ENCODE peak calls at places on chromosomes 2 and 18, in seven cellular contexts. One of them, this sample, is unnamed. For H3K9me3, the result is how much of the 10 kb centered on the place peaks cover.

GRCh38 chr18:56843241-56843640 is 192.1 kb downstream of the WDR7 start:
- DNase-seq in psoas muscle: no peak
- DNase-seq in Panc1: no peak
- DNase-seq in CD4-positive, alpha-beta memory T cell: no peak
- DNase-seq in GM23248: no peak
- DNase-seq in hepatocyte: no peak
- DNase-seq in naive thymus-derived CD4-positive, alpha-beta T cell: no peak
- DNase-seq in this sample: no peak

GRCh38 chr2:206217162-206217561 is 57.3 kb upstream of the ZDBF2 start:
- DNase-seq in psoas muscle: no peak
- DNase-seq in Panc1: no peak
- DNase-seq in CD4-positive, alpha-beta memory T cell: no peak
- DNase-seq in GM23248: no peak
- DNase-seq in hepatocyte: no peak
- DNase-seq in naive thymus-derived CD4-positive, alpha-beta T cell: no peak
- DNase-seq in this sample: no peak

GRCh38 chr2:238845583-238846480 is 2.1 kb upstream of the TWIST2 start:
- DNase-seq in psoas muscle: no peak
- DNase-seq in Panc1: no peak
- DNase-seq in CD4-positive, alpha-beta memory T cell: no peak
- DNase-seq in GM23248: peak
- DNase-seq in hepatocyte: no peak
- DNase-seq in naive thymus-derived CD4-positive, alpha-beta T cell: no peak
- DNase-seq in this sample: no peak

GRCh38 chr2:76008001-76008702 is 297.4 kb upstream of the GCFC2 start:
- DNase-seq in psoas muscle: no peak
- DNase-seq in Panc1: no peak
- DNase-seq in CD4-positive, alpha-beta memory T cell: no peak
- DNase-seq in GM23248: no peak
- DNase-seq in hepatocyte: no peak
- DNase-seq in naive thymus-derived CD4-positive, alpha-beta T cell: no peak
- DNase-seq in this sample: no peak

GRCh38 chr2:114027437-114027836 is 137.5 kb downstream of the ACTR3 start:
- DNase-seq in psoas muscle: no peak
- DNase-seq in Panc1: no peak
- DNase-seq in CD4-positive, alpha-beta memory T cell: no peak
- DNase-seq in GM23248: no peak
- DNase-seq in hepatocyte: no peak
- DNase-seq in naive thymus-derived CD4-positive, alpha-beta T cell: no peak
- DNase-seq in this sample: no peak

GRCh38 chr2:150610670-150611279 is 123.3 kb upstream of the RND3 start:
- DNase-seq in psoas muscle: no peak
- DNase-seq in Panc1: no peak
- DNase-seq in CD4-positive, alpha-beta memory T cell: no peak
- DNase-seq in GM23248: peak
- DNase-seq in hepatocyte: peak
- DNase-seq in naive thymus-derived CD4-positive, alpha-beta T cell: no peak
- DNase-seq in this sample: no peak

GRCh38 chr18:48743046-48743445 is 204.2 kb downstream of the CTIF start:
- DNase-seq in psoas muscle: peak
- DNase-seq in Panc1: no peak
- DNase-seq in CD4-positive, alpha-beta memory T cell: no peak
- DNase-seq in GM23248: peak
- DNase-seq in hepatocyte: peak
- DNase-seq in naive thymus-derived CD4-positive, alpha-beta T cell: no peak
- DNase-seq in this sample: no peak

GRCh38 chr2:15737314-15738224 is 145.9 kb downstream of the DDX1 start:
- DNase-seq in psoas muscle: no peak
- DNase-seq in Panc1: no peak
- DNase-seq in CD4-positive, alpha-beta memory T cell: no peak
- DNase-seq in GM23248: no peak
- DNase-seq in hepatocyte: no peak
- DNase-seq in naive thymus-derived CD4-positive, alpha-beta T cell: no peak
- DNase-seq in this sample: no peak

GRCh38 chr2:208279236-208279635 is 13.2 kb downstream of the PIKFYVE start:
- DNase-seq in psoas muscle: no peak
- DNase-seq in Panc1: no peak
- DNase-seq in CD4-positive, alpha-beta memory T cell: no peak
- DNase-seq in GM23248: no peak
- DNase-seq in hepatocyte: no peak
- DNase-seq in naive thymus-derived CD4-positive, alpha-beta T cell: no peak
- DNase-seq in this sample: no peak

GRCh38 chr2:59184281-59185020 is 943.3 kb upstream of the FANCL start:
- DNase-seq in psoas muscle: no peak
- DNase-seq in Panc1: no peak
- DNase-seq in CD4-positive, alpha-beta memory T cell: no peak
- DNase-seq in GM23248: peak
- DNase-seq in hepatocyte: peak
- DNase-seq in naive thymus-derived CD4-positive, alpha-beta T cell: no peak
- DNase-seq in this sample: no peak

GRCh38 chr2:101754613-101755012 is 57.1 kb downstream of the MAP4K4 start:
- DNase-seq in psoas muscle: no peak
- DNase-seq in Panc1: no peak
- DNase-seq in CD4-positive, alpha-beta memory T cell: no peak
- DNase-seq in GM23248: peak
- DNase-seq in hepatocyte: no peak
- DNase-seq in naive thymus-derived CD4-positive, alpha-beta T cell: no peak
- DNase-seq in this sample: no peak

GRCh38 chr2:203811491-203812221 is 55.9 kb upstream of the CTLA4 start:
- DNase-seq in psoas muscle: peak
- DNase-seq in Panc1: peak
- DNase-seq in CD4-positive, alpha-beta memory T cell: peak
- DNase-seq in GM23248: peak
- DNase-seq in hepatocyte: peak
- DNase-seq in naive thymus-derived CD4-positive, alpha-beta T cell: no peak
- DNase-seq in this sample: no peak

GRCh38 chr18:23331091-23331920 is 121.8 kb upstream of the RIOK3 start:
- DNase-seq in psoas muscle: no peak
- DNase-seq in Panc1: no peak
- DNase-seq in CD4-positive, alpha-beta memory T cell: no peak
- DNase-seq in GM23248: no peak
- DNase-seq in hepatocyte: peak
- DNase-seq in naive thymus-derived CD4-positive, alpha-beta T cell: no peak
- DNase-seq in this sample: no peak

GRCh38 chr18:67135981-67136380 is 380.5 kb downstream of the DSEL start:
- DNase-seq in psoas muscle: no peak
- DNase-seq in Panc1: no peak
- DNase-seq in CD4-positive, alpha-beta memory T cell: no peak
- DNase-seq in GM23248: no peak
- DNase-seq in hepatocyte: no peak
- DNase-seq in naive thymus-derived CD4-positive, alpha-beta T cell: no peak
- DNase-seq in this sample: no peak

GRCh38 chr2:219285348-219285685 is 6.2 kb downstream of the DNAJB2 start:
- DNase-seq in psoas muscle: no peak
- DNase-seq in Panc1: no peak
- DNase-seq in CD4-positive, alpha-beta memory T cell: no peak
- DNase-seq in GM23248: no peak
- DNase-seq in hepatocyte: no peak
- DNase-seq in naive thymus-derived CD4-positive, alpha-beta T cell: no peak
- DNase-seq in this sample: no peak

GRCh38 chr2:43759195-43759594 is 14.6 kb upstream of the DYNC2LI1 start:
- DNase-seq in psoas muscle: no peak
- DNase-seq in Panc1: peak
- DNase-seq in CD4-positive, alpha-beta memory T cell: no peak
- DNase-seq in GM23248: peak
- DNase-seq in hepatocyte: no peak
- DNase-seq in naive thymus-derived CD4-positive, alpha-beta T cell: no peak
- DNase-seq in this sample: no peak

GRCh38 chr2:67839668-67840067 is 223.1 kb downstream of the C1D start:
- DNase-seq in psoas muscle: no peak
- DNase-seq in Panc1: no peak
- DNase-seq in CD4-positive, alpha-beta memory T cell: no peak
- DNase-seq in GM23248: no peak
- DNase-seq in hepatocyte: no peak
- DNase-seq in naive thymus-derived CD4-positive, alpha-beta T cell: no peak
- DNase-seq in this sample: no peak

GRCh38 chr2:187165936-187166335 is 282.1 kb downstream of the CALCRL start:
- DNase-seq in psoas muscle: no peak
- DNase-seq in Panc1: no peak
- DNase-seq in CD4-positive, alpha-beta memory T cell: no peak
- DNase-seq in GM23248: no peak
- DNase-seq in hepatocyte: no peak
- DNase-seq in naive thymus-derived CD4-positive, alpha-beta T cell: no peak
- DNase-seq in this sample: no peak

GRCh38 chr2:98908909-98909308 is 27.1 kb downstream of the CRACDL start:
- DNase-seq in psoas muscle: no peak
- DNase-seq in Panc1: no peak
- DNase-seq in CD4-positive, alpha-beta memory T cell: no peak
- DNase-seq in GM23248: peak
- DNase-seq in hepatocyte: no peak
- DNase-seq in naive thymus-derived CD4-positive, alpha-beta T cell: no peak
- DNase-seq in this sample: no peak

GRCh38 chr2:33441235-33441810 is 35.1 kb upstream of the RASGRP3 start:
- DNase-seq in psoas muscle: peak
- DNase-seq in Panc1: peak
- DNase-seq in CD4-positive, alpha-beta memory T cell: no peak
- DNase-seq in GM23248: peak
- DNase-seq in hepatocyte: peak
- DNase-seq in naive thymus-derived CD4-positive, alpha-beta T cell: no peak
- DNase-seq in this sample: no peak

DNA sequence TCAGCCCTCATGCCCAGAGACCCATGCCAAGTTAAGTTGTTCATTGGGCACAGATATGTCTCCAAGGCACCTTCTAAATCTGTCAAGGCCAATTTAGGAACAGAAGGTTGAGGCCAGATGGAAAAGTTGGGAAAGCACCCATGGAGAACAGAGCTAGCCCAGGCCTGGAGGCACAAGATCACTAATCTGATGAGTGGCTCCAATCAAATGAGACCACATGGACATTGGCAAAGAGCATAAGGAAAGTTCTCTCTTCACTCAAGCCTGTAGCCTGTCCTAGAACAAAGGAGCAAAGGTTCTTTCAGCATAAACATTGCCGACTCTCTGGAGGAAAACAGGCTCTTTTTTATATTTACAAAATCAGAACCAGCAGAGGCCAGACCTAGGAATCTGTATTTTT is 154.8 kb downstream of the RNF152 start:
- DNase-seq in psoas muscle: no peak
- DNase-seq in Panc1: no peak
- DNase-seq in CD4-positive, alpha-beta memory T cell: no peak
- DNase-seq in GM23248: no peak
- DNase-seq in hepatocyte: no peak
- DNase-seq in naive thymus-derived CD4-positive, alpha-beta T cell: no peak
- DNase-seq in this sample: no peak
- H3K9me3 ChIP-seq in psoas muscle: under half
- H3K9me3 ChIP-seq in Panc1: under half
- H3K9me3 ChIP-seq in CD4-positive, alpha-beta memory T cell: under half
- H3K9me3 ChIP-seq in GM23248: under half
- H3K9me3 ChIP-seq in hepatocyte: under half
- H3K9me3 ChIP-seq in naive thymus-derived CD4-positive, alpha-beta T cell: under half
- H3K9me3 ChIP-seq in this sample: under half

GRCh38 chr2:173296235-173296634 is 58.4 kb upstream of the CDCA7 start:
- DNase-seq in psoas muscle: no peak
- DNase-seq in Panc1: no peak
- DNase-seq in CD4-positive, alpha-beta memory T cell: no peak
- DNase-seq in GM23248: no peak
- DNase-seq in hepatocyte: no peak
- DNase-seq in naive thymus-derived CD4-positive, alpha-beta T cell: no peak
- DNase-seq in this sample: no peak
- H3K9me3 ChIP-seq in psoas muscle: under half
- H3K9me3 ChIP-seq in Panc1: under half
- H3K9me3 ChIP-seq in CD4-positive, alpha-beta memory T cell: under half
- H3K9me3 ChIP-seq in GM23248: under half
- H3K9me3 ChIP-seq in hepatocyte: under half
- H3K9me3 ChIP-seq in naive thymus-derived CD4-positive, alpha-beta T cell: under half
- H3K9me3 ChIP-seq in this sample: under half

GRCh38 chr2:170118641-170119040 is 59.3 kb upstream of the MYO3B start:
- DNase-seq in psoas muscle: no peak
- DNase-seq in Panc1: no peak
- DNase-seq in CD4-positive, alpha-beta memory T cell: no peak
- DNase-seq in GM23248: no peak
- DNase-seq in hepatocyte: no peak
- DNase-seq in naive thymus-derived CD4-positive, alpha-beta T cell: no peak
- DNase-seq in this sample: no peak

GRCh38 chr2:170113168-170113567 is 64.8 kb upstream of the MYO3B start:
- DNase-seq in psoas muscle: no peak
- DNase-seq in Panc1: no peak
- DNase-seq in CD4-positive, alpha-beta memory T cell: no peak
- DNase-seq in GM23248: no peak
- DNase-seq in hepatocyte: no peak
- DNase-seq in naive thymus-derived CD4-positive, alpha-beta T cell: no peak
- DNase-seq in this sample: no peak

DNA sequence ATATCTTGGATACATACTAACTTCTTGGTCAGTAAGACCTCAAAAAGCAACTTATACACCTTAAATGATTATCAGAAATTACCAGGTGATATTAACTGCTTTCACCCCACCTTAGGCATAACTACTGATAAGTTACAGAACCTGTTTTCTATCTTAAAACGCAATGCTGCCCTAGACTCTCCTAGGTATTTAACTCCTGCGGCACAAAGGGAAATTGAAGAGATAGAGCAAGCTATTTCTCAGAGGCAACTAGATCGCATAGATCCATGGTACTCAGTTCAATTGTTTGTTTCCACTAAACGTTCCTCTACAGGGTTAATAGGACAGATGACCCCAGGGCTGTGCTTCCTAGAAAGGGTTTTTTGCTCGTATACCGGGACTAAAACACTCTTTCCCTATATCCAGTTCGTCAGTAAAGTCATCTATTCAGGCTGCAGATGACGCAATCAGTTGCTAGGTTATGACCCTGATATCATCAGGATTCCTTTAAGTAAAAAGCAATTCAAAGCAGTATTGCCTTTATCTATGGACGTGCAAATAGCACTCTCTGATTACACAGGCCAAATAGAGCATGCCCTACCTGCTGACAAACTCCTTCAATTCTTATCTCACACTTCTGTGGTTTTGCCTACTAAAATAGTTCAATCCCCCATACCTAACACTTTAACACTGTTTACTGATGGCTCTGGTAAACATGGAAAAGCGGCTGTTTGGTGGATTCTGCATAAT is 62.3 kb upstream of the MYO3B start:
- DNase-seq in psoas muscle: no peak
- DNase-seq in Panc1: no peak
- DNase-seq in CD4-positive, alpha-beta memory T cell: no peak
- DNase-seq in GM23248: no peak
- DNase-seq in hepatocyte: peak
- DNase-seq in naive thymus-derived CD4-positive, alpha-beta T cell: no peak
- DNase-seq in this sample: no peak
- H3K9me3 ChIP-seq in psoas muscle: under half
- H3K9me3 ChIP-seq in Panc1: under half
- H3K9me3 ChIP-seq in CD4-positive, alpha-beta memory T cell: under half
- H3K9me3 ChIP-seq in GM23248: under half
- H3K9me3 ChIP-seq in hepatocyte: under half
- H3K9me3 ChIP-seq in naive thymus-derived CD4-positive, alpha-beta T cell: under half
- H3K9me3 ChIP-seq in this sample: under half

GRCh38 chr2:880201-880970 is 70.3 kb upstream of the SNTG2 start:
- DNase-seq in psoas muscle: no peak
- DNase-seq in Panc1: no peak
- DNase-seq in CD4-positive, alpha-beta memory T cell: no peak
- DNase-seq in GM23248: no peak
- DNase-seq in hepatocyte: no peak
- DNase-seq in naive thymus-derived CD4-positive, alpha-beta T cell: no peak
- DNase-seq in this sample: no peak
- H3K9me3 ChIP-seq in psoas muscle: under half
- H3K9me3 ChIP-seq in Panc1: under half
- H3K9me3 ChIP-seq in CD4-positive, alpha-beta memory T cell: under half
- H3K9me3 ChIP-seq in GM23248: under half
- H3K9me3 ChIP-seq in hepatocyte: under half
- H3K9me3 ChIP-seq in naive thymus-derived CD4-positive, alpha-beta T cell: under half
- H3K9me3 ChIP-seq in this sample: under half